ENCODE peak calls at places on chromosomes 7 and 10, in four cellular contexts. H, X, U and R are unnamed samples.
A peak's percentile ranks its signal among the peaks of the same experiment; 100 is the strongest.

GRCh38 chr10:78756604-78757442 is 311.9 kb upstream of the ZMIZ1 start:
- DNase-seq in H (peak; percentile 55), U (peak; percentile 95), X (peak; percentile 95), R (peak; percentile 87)

GRCh38 chr10:69043931-69044531 is 43.9 kb upstream of the SRGN start:
- DNase-seq in H (no peak), U (no peak), X (no peak), R (no peak)

GRCh38 chr7:98568891-98569290 is 48.2 kb upstream of the NPTX2 start:
- DNase-seq in H (no peak), X (no peak), U (no peak), R (no peak)

GRCh38 chr7:107563761-107564552 is at the start of the genes COG5 and DUS4L:
- DNase-seq in X (peak; percentile 93), H (peak; percentile 84), U (peak; percentile 89), R (peak; percentile 95)

GRCh38 chr10:74418285-74418872 is 267.4 kb downstream of the ADK start:
- DNase-seq in U (peak; percentile 55), X (no peak), H (no peak), R (no peak)

GRCh38 chr7:18505870-18506460 is 10.4 kb downstream of the HDAC9 start:
- DNase-seq in X (no peak), U (no peak), H (no peak), R (no peak)

GRCh38 chr7:4733936-4734528 is 41.4 kb upstream of the AP5Z1 start:
- DNase-seq in U (no peak), H (no peak), X (no peak), R (no peak)

GRCh38 chr10:45429790-45430189 is 55.8 kb downstream of the ALOX5 start:
- DNase-seq in H (no peak), X (no peak), U (no peak), R (no peak)

GRCh38 chr7:127177156-127177555 is 75.6 kb downstream of the GRM8 start:
- DNase-seq in H (no peak), X (no peak), U (no peak), R (no peak)

GRCh38 chr10:72719941-72720592 is 28.1 kb downstream of the MCU start:
- DNase-seq in X (no peak), U (no peak), H (no peak), R (no peak)

GRCh38 chr10:8050561-8051108 is 3.9 kb upstream of the GATA3 start:
- DNase-seq in U (no peak), H (no peak), X (no peak), R (no peak)

GRCh38 chr10:36349445-36350063 is 707.5 kb upstream of the FZD8 start:
- DNase-seq in X (no peak), H (no peak), U (no peak), R (no peak)

GRCh38 chr10:126169899-126170298 is 218.4 kb downstream of the ADAM12 start:
- DNase-seq in X (no peak), U (no peak), H (no peak), R (no peak)

GRCh38 chr7:29146082-29146706 is at the start of gene CPVL:
- DNase-seq in X (peak; percentile 82), H (peak; percentile 12), U (no peak), R (peak; percentile 84)

GRCh38 chr7:121076350-121077164 is 88.0 kb downstream of the CPED1 start:
- DNase-seq in U (no peak), X (no peak), H (no peak), R (no peak)

GRCh38 chr10:81898518-81898917 is 23.5 kb downstream of the NRG3 start:
- DNase-seq in X (no peak), H (no peak), U (peak; percentile 45), R (no peak)

GRCh38 chr7:96388166-96388565 is 66.3 kb upstream of the SLC25A13 start:
- DNase-seq in H (no peak), X (no peak), U (peak; percentile 87), R (no peak)

GRCh38 chr10:28987555-28988320 is 301.1 kb upstream of the LYZL1 start:
- DNase-seq in U (no peak), X (no peak), H (no peak), R (no peak)

GRCh38 chr10:5985029-5985428 is 7.7 kb upstream of the IL15RA start:
- DNase-seq in U (no peak), H (no peak), X (peak; percentile 74), R (no peak)

GRCh38 chr7:34330308-34330707 is 327.7 kb upstream of the NPSR1 start:
- DNase-seq in H (no peak), X (no peak), U (peak; percentile 17), R (no peak)

GRCh38 chr10:63267414-63268138 is 134.4 kb downstream of the NRBF2 start:
- DNase-seq in U (peak; percentile 89), H (peak; percentile 35), X (no peak), R (no peak)

GRCh38 chr10:124559372-124560132 is 97.9 kb downstream of the LHPP start:
- DNase-seq in U (no peak), H (no peak), X (no peak), R (peak; percentile 61)

GRCh38 chr10:124560377-124560776 is 98.8 kb downstream of the LHPP start:
- DNase-seq in X (no peak), H (peak; percentile 22), U (no peak), R (peak; percentile 67)

GRCh38 chr10:124562425-124563060 is 100.9 kb downstream of the LHPP start:
- DNase-seq in X (no peak), U (no peak), H (no peak), R (no peak)

GRCh38 chr10:124563320-124563719 is 101.7 kb downstream of the LHPP start:
- DNase-seq in U (no peak), H (no peak), X (no peak), R (no peak)

DNA sequence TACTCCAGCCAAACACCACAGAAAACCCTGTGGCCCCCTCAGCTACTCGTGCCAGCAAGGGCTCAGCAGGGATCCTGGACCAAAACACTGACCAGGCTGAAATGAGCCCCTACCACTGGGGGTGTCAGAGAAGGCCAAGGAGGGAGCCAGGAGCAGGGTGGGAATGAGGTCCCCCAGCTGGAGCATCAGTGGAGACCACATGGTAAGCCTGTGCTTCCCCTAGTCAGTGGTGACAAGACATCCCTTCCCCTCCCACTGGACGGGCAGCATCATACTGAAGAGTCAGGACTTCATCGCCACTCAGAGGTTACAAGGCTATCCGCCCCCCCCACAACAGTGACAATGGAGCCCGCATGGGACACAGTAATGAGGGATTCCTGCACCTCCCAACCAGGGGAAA is 99.6 kb downstream of the LHPP start:
- DNase-seq in X (no peak), H (no peak), U (no peak), R (peak; percentile 51)
- H3K27ac ChIP-seq in X (peak overlapping the region; percentile 85), H (peak overlapping the region; percentile 76), U (no peak overlapping the region), R (no peak overlapping the region)

GRCh38 chr7:36787933-36788378 is 63.7 kb upstream of the AOAH start:
- DNase-seq in X (peak; percentile 55), U (no peak), H (no peak), R (no peak)

GRCh38 chr7:36794689-36795088 is 70.4 kb upstream of the AOAH start:
- DNase-seq in H (no peak), X (peak; percentile 37), U (no peak), R (no peak)

GRCh38 chr7:36792421-36792820 is 68.1 kb upstream of the AOAH start:
- DNase-seq in X (peak; percentile 64), U (no peak), H (no peak), R (no peak)

GRCh38 chr7:36788814-36789470 is 64.6 kb upstream of the AOAH start:
- DNase-seq in X (peak; percentile 57), H (no peak), U (no peak), R (no peak)

GRCh38 chr7:36790280-36790679 is 66.0 kb upstream of the AOAH start:
- DNase-seq in U (no peak), X (peak; percentile 42), H (no peak), R (no peak)
- TF ChIP-seq POLR2A in U (no peak), X (no peak), H (no peak), R (no peak)

DNA sequence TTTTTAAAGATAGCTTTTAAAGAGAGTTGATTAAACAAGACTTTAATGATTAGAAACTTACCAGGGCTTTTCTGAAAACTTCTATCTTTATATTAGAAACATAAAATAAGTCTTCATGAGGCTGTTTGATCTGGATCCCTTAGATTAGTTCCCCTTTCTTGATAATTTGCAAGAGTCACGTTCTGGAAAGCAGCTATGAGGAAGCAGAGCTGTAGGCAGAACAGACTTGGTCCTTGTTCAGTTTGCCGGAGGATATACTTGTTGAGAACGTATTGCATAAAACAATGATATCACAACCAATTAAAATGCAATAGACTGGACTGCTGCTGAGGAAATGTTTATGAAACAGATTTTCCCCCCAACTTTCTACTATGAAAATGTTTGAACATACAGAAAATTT is 2.9 kb downstream of the SAMD9L start:
- DNase-seq in X (no peak), U (no peak), H (no peak), R (no peak)
- H3K4me3 ChIP-seq in X (no peak overlapping the region), U (no peak overlapping the region), H (no peak overlapping the region), R (no peak overlapping the region)

DNA sequence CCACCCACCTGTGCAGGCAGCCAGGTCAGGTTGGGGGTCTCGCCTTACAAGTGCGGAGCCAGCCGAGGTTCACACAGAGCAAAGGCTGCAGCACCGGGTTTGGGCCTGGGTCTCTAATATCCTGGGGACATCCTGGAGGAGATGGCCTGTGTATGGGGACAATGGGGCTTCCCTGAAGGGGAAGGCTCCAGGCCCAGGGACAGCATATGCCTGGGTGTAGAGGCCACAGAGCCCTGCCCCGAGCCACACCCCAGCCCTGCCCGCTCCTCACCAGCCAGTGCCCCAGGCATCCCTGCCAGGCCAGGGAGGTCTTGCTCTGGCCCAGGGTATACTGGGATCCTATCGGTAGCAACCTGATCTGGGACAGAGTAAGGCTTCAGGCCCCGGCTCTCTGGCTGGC is 9.1 kb downstream of the TTYH3 start:
- DNase-seq in X (no peak), H (no peak), U (no peak), R (no peak)
- H3K27ac ChIP-seq in X (peak overlapping the region; percentile 78), H (peak overlapping the region; percentile 68), U (peak overlapping the region; percentile 94), R (peak overlapping the region; percentile 69)

GRCh38 chr7:140345426-140345825 is 52.9 kb downstream of the SLC37A3 start:
- DNase-seq in U (no peak), X (no peak), H (no peak), R (no peak)

GRCh38 chr7:140348161-140348849 is 50.0 kb downstream of the SLC37A3 start:
- DNase-seq in U (no peak), X (no peak), H (no peak), R (no peak)

GRCh38 chr7:140347218-140347617 is 51.1 kb downstream of the SLC37A3 start:
- DNase-seq in U (no peak), H (no peak), X (no peak), R (no peak)

DNA sequence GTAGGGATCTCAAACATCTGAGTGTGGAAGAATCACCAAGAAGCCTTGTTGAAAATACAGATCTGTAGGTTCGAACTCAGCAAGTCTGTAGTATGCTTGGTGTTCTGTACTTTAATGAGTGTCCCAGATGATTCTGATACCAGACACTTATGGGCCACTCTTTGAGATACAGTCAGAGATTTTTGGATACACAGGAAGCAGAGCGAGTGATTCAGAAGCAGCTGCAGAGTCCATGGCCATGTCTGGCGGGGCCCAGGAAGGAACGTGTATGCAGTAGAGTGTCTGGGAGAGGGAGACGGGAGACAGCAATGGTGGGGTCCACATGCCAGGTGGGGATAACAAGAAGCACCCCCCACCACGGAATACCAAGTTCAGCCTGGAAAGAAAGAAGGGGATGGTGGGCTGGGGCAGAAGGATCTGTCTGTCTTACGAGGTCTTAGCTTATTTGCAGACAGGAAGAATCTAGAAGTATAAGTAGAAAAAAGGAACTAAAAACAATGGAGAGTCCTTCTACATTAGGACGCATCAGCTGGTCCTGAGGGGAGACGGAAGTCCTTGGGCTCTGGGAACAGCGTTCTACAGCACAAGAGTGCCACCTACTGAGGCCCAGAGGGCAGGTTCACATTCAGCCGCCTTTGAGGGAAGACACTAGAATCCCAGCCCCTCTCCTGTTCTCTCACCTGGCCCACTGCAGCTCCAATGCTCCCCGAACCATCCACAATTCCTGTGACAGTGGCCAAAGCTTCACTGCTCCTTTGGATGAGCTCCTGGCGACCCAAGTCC is 55.4 kb downstream of the SLC37A3 start:
- DNase-seq in U (peak; percentile 31), H (no peak), X (no peak), R (peak; percentile 74)
- TF ChIP-seq POLR2A in U (no peak), H (no peak), X (no peak), R (no peak)

GRCh38 chr10:101292194-101293006 is 61.6 kb upstream of the BTRC start:
- DNase-seq in U (peak; percentile 23), H (no peak), X (no peak), R (no peak)
- H3K4me3 ChIP-seq in U (peak overlapping the region; percentile 32), H (peak overlapping the region; percentile 37), X (peak overlapping the region; percentile 62), R (peak overlapping the region; percentile 53)